ENCODE peak calls at places on chromosomes 11 and 22, in seven cellular contexts. N is right lobe of liver; K is CD8-positive, alpha-beta T cell; F is GM23338; E is uterus; C is stomach; J is tibial nerve. Z is an unnamed sample.

GRCh38 chr22:19446603-19447387 is 716 bp downstream of the C22orf39 start:
- DNase-seq in C (no peak), K (no peak), J (no peak), F (peak; percentile 86), N (no peak), E (no peak), Z (peak; percentile 52)

GRCh38 chr11:78424334-78425270 is 7.0 kb upstream of the GAB2 start:
- DNase-seq in J (no peak), F (peak; percentile 21), K (no peak), N (no peak), C (no peak), E (peak; percentile 26), Z (no peak)

GRCh38 chr11:95512682-95513081 is 276.9 kb downstream of the FAM76B start:
- DNase-seq in N (peak; percentile 52), J (peak; percentile 69), K (no peak), F (no peak), C (no peak), E (peak; percentile 86), Z (no peak)

GRCh38 chr11:65699306-65699705 is 12.7 kb upstream of the KAT5 start:
- DNase-seq in J (no peak), E (no peak), F (no peak), K (no peak), N (no peak), C (no peak), Z (no peak)

GRCh38 chr11:67252831-67253239 is 13.4 kb upstream of the GRK2 start:
- DNase-seq in C (no peak), F (peak; percentile 58), J (no peak), E (no peak), K (peak; percentile 58), N (no peak), Z (peak; percentile 58)

GRCh38 chr11:93116641-93117577 is 80.9 kb downstream of the SLC36A4 start:
- DNase-seq in F (peak; percentile 75), C (peak; percentile 48), K (no peak), N (no peak), J (no peak), E (no peak), Z (no peak)

GRCh38 chr11:114133548-114134329 is 74.2 kb downstream of the ZBTB16 start:
- DNase-seq in F (no peak), J (no peak), E (peak; percentile 73), N (no peak), K (no peak), C (no peak), Z (no peak)

GRCh38 chr11:15276616-15277015 is 161.9 kb downstream of the INSC start:
- DNase-seq in C (no peak), N (no peak), J (no peak), E (no peak), K (no peak), F (peak; percentile 52), Z (no peak)

GRCh38 chr11:87529486-87529885 is 491.8 kb downstream of the TMEM135 start:
- DNase-seq in J (no peak), K (no peak), F (no peak), C (no peak), E (no peak), N (no peak), Z (no peak)

GRCh38 chr11:68436985-68437926 is 23.3 kb upstream of the PPP6R3 start:
- DNase-seq in E (no peak), J (no peak), F (no peak), N (peak; percentile 42), K (no peak), C (no peak), Z (no peak)

GRCh38 chr11:123745764-123746451 is 4.4 kb upstream of the ZNF202 start:
- DNase-seq in J (no peak), E (no peak), K (no peak), N (no peak), C (no peak), F (peak; percentile 53), Z (no peak)

GRCh38 chr22:19970031-19970478 is 28.4 kb upstream of the TXNRD2 start:
- DNase-seq in J (no peak), F (no peak), E (no peak), C (no peak), K (no peak), N (no peak), Z (no peak)

GRCh38 chr22:33000342-33001280 is 57.6 kb downstream of the SYN3 start:
- DNase-seq in E (peak; percentile 44), C (peak; percentile 31), N (peak; percentile 65), F (peak; percentile 92), K (no peak), J (peak; percentile 70), Z (no peak)

GRCh38 chr11:120327311-120327710 is 2.2 kb downstream of the TLCD5 start:
- DNase-seq in C (no peak), J (no peak), K (no peak), N (no peak), E (no peak), F (no peak), Z (no peak)

GRCh38 chr22:37675930-37676571 is 615 bp downstream of the LGALS1 start:
- DNase-seq in K (no peak), F (peak; percentile 26), J (no peak), E (peak; percentile 69), N (peak; percentile 86), C (no peak), Z (no peak)

GRCh38 chr11:69878927-69879733 is 59.9 kb upstream of the FGF3 start:
- DNase-seq in E (no peak), J (no peak), N (peak; percentile 42), C (no peak), F (no peak), K (no peak), Z (no peak)

GRCh38 chr11:98955551-98955950 is 65.2 kb upstream of the CNTN5 start:
- DNase-seq in C (no peak), K (no peak), F (no peak), N (no peak), E (no peak), J (no peak), Z (no peak)

DNA sequence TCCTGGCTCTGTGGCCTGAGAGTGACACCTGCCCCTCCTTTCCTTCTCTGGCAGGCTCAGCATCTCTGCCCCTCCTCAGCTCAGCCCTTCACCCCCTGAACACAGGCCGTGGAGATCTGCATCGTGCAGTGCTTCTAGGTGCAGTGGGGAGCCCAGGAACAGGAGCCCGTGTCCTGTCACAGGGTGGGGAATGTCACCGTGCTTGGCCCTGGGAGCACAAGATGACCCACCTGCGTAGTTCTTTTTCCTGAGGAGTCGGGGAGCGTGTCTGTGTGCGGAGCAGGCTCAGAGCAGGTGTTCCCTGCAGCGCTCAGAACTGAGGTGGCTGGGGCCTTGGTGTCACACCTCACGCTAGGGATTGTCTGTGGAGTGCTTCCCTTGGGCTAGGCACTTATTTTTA is 10.6 kb downstream of the TBC1D22A start:
- DNase-seq in F (no peak), J (no peak), E (no peak), N (no peak), C (no peak), K (no peak), Z (no peak)
- H3K4me1 ChIP-seq in F (peaks cover 14% of the 10 kb centered on the region), J (no peaks in the 10 kb centered on the region), E (no peaks in the 10 kb centered on the region), N (peaks cover 33% of the 10 kb centered on the region), C (peaks cover 50% of the 10 kb centered on the region), K (peaks cover 69% of the 10 kb centered on the region), Z (peaks cover 59% of the 10 kb centered on the region)

GRCh38 chr11:32391965-32392553 is 43.3 kb downstream of the WT1 start:
- DNase-seq in E (no peak), C (no peak), F (no peak), J (no peak), N (no peak), K (no peak), Z (no peak)

GRCh38 chr11:32396991-32397390 is 38.3 kb downstream of the WT1 start:
- DNase-seq in E (no peak), K (no peak), N (no peak), C (no peak), F (no peak), J (no peak), Z (no peak)

GRCh38 chr11:32396331-32396730 is 39.0 kb downstream of the WT1 start:
- DNase-seq in E (no peak), N (no peak), C (no peak), J (no peak), F (no peak), K (no peak), Z (no peak)

GRCh38 chr11:32392840-32393239 is 42.5 kb downstream of the WT1 start:
- DNase-seq in N (no peak), K (no peak), E (no peak), F (no peak), C (no peak), J (no peak), Z (no peak)

GRCh38 chr11:32395127-32395526 is 40.2 kb downstream of the WT1 start:
- DNase-seq in N (no peak), F (no peak), E (no peak), C (no peak), K (no peak), J (no peak), Z (no peak)
- TF ChIP-seq CTCF in N (no peak), F (peak; percentile 28), E (peak; percentile 4), C (no peak), K (no peak), J (no peak), Z (no peak)

GRCh38 chr22:39080052-39080762 is 3.1 kb downstream of the APOBEC3G start:
- DNase-seq in J (no peak), E (no peak), N (no peak), K (peak; percentile 69), C (no peak), F (no peak), Z (no peak)
- H3K4me1 ChIP-seq in J (no peaks in the 10 kb centered on the region), E (no peaks in the 10 kb centered on the region), N (no peaks in the 10 kb centered on the region), K (peaks cover 51% of the 10 kb centered on the region), C (peaks cover 6% of the 10 kb centered on the region), F (peaks cover 5% of the 10 kb centered on the region), Z (peaks cover 11% of the 10 kb centered on the region)

DNA sequence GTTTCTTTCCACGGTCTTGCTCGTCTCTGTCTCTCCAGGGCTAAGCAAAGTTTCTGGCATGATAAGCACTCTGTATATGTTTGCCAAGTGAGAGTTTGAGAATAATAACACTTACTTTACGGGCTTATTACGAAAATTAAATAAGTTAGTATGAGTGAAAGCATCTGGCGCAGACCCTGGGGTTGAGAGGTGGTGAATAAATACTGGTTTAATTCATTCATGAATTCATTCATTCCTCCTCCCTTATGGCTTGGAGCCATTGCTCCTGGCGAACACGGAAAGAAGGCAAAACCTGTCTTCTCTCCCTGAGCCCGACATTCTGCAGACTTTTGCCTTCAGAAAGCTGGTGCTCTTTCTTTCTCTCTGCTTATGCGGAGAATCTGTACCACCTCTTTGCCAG is 42.2 kb upstream of the RASD2 start:
- DNase-seq in N (no peak), K (no peak), C (no peak), J (no peak), F (no peak), E (peak; percentile 58), Z (no peak)
- TF ChIP-seq CTCF in N (no peak), K (no peak), C (no peak), J (no peak), F (no peak), E (no peak), Z (no peak)

DNA sequence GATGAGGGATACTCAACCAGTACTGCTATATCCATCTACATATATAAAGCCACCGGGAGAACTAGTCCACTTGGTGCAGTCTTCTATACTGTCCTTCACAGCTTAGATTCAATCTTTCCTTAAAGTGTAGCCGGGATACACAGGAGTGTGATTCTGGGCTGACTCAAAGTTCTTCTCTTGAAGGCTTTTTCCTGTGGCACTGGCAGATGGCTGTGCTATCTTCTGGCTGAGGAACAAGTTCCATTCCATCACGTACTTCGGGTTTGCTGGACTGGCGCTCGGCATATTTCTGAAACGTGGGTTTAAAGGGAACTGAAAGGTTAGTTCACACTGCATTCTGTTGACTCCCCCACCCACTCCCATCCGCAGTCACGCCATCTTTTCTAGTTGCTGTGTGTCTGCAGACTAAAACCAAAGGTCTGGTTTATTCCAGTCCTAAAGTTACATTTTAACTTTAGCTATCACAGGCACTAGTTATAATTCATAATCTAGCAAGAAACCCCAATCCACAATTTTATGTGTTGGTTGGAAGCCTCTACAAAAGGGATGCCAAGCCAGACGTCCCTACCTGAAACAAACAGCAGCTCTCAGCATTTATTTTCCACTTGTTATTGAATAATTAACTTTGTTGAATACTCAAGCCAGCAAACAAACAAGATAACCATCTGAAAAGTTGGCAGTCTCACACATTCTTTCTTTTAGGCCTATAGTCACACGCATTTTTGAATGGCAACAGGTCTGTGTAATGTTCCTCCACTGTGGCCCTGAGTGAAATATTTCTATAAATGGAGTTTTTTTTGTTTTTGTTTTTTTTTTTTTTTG is 7.5 kb upstream of the C11orf65 start:
- DNase-seq in N (peak; percentile 64), J (no peak), F (no peak), C (no peak), E (no peak), K (no peak), Z (no peak)
- H3K4me1 ChIP-seq in N (peaks cover 31% of the 10 kb centered on the region), J (no peaks in the 10 kb centered on the region), F (no peaks in the 10 kb centered on the region), C (no peaks in the 10 kb centered on the region), E (no peaks in the 10 kb centered on the region), K (no peaks in the 10 kb centered on the region), Z (no peaks in the 10 kb centered on the region)

Z was measured in Peyer's patch.